ENCODE peak calls at places on chromosomes 12 and 14, in seven cellular contexts. V, O, W, R, B, A and S are unnamed samples. For H3K9me3, the result is how much of the 10 kb centered on the place peaks cover.

GRCh38 chr12:131607658-131608447 is 103.0 kb upstream of the SFSWAP start:
- DNase-seq in W (no peak), B (no peak), V (peak), A (no peak), O (no peak), R (no peak), S (no peak)

GRCh38 chr14:79476552-79476951 is 734.8 kb downstream of the DIO2 start:
- DNase-seq in W (no peak), A (no peak), O (no peak), R (no peak), B (no peak), V (no peak), S (no peak)

GRCh38 chr12:111413442-111414086 is 7.8 kb downstream of the SH2B3 start:
- DNase-seq in R (no peak), O (no peak), A (peak), B (no peak), V (peak), W (no peak), S (peak)

GRCh38 chr14:103141117-103141796 is 18.0 kb downstream of the TNFAIP2 start:
- DNase-seq in R (peak), W (peak), O (peak), V (peak), B (no peak), A (peak), S (no peak)

GRCh38 chr12:49578471-49579112 is 10.7 kb upstream of the MCRS1 start:
- DNase-seq in W (no peak), V (no peak), O (no peak), A (no peak), B (peak), R (no peak), S (no peak)

GRCh38 chr14:104081493-104081835 is 4.0 kb upstream of the ASPG start:
- DNase-seq in A (no peak), B (no peak), W (no peak), O (no peak), V (no peak), R (no peak), S (no peak)

GRCh38 chr14:101186544-101186943 is 283.0 kb upstream of the RTL1 start:
- DNase-seq in B (no peak), W (no peak), R (no peak), O (peak), V (no peak), A (no peak), S (peak)

GRCh38 chr14:99748529-99748928 is 44.7 kb upstream of the EML1 start:
- DNase-seq in V (no peak), B (no peak), W (no peak), A (no peak), O (no peak), R (no peak), S (no peak)

GRCh38 chr12:132218915-132219314 is 74.7 kb downstream of the NOC4L start:
- DNase-seq in R (no peak), B (no peak), A (no peak), O (no peak), V (no peak), W (peak), S (no peak)

GRCh38 chr12:105369014-105369413 is 38.5 kb downstream of the C12orf75 start:
- DNase-seq in B (no peak), V (no peak), R (no peak), O (no peak), W (no peak), A (peak), S (no peak)

GRCh38 chr14:25411933-25412757 is 362.2 kb upstream of the STXBP6 start:
- DNase-seq in O (no peak), W (peak), B (no peak), R (no peak), A (no peak), V (no peak), S (no peak)

GRCh38 chr12:77833329-77833728 is 2.6 kb downstream of the NAV3 start:
- DNase-seq in W (no peak), A (no peak), R (no peak), O (no peak), B (no peak), V (no peak), S (no peak)

GRCh38 chr14:70684030-70684429 is 42.3 kb downstream of the TTC9 start:
- DNase-seq in O (no peak), R (no peak), A (no peak), V (no peak), W (no peak), B (no peak), S (no peak)

GRCh38 chr12:12474471-12474928 is 88.2 kb downstream of the DUSP16 start:
- DNase-seq in A (no peak), O (no peak), W (no peak), R (no peak), V (no peak), B (no peak), S (no peak)

GRCh38 chr12:120116792-120117651 is 469 bp upstream of the RAB35 start:
- DNase-seq in A (peak), W (peak), V (peak), R (peak), O (peak), B (peak), S (peak)

GRCh38 chr14:51211149-51211548 is 28.9 kb upstream of the TMX1 start:
- DNase-seq in V (no peak), W (peak), A (peak), R (no peak), B (no peak), O (peak), S (no peak)

GRCh38 chr14:68527329-68527851 is 265.5 kb downstream of the ZFP36L1 start:
- DNase-seq in O (peak), V (no peak), A (no peak), R (no peak), B (peak), W (peak), S (no peak)

GRCh38 chr12:74980510-74980909 is 229.1 kb downstream of the KCNC2 start:
- DNase-seq in W (peak), R (no peak), B (no peak), V (no peak), A (no peak), O (no peak), S (no peak)

GRCh38 chr14:70156602-70157001 is 32.1 kb downstream of the SLC8A3 start:
- DNase-seq in R (no peak), V (no peak), A (no peak), W (no peak), B (no peak), O (no peak), S (no peak)

GRCh38 chr14:101017806-101018560 is 114.5 kb upstream of the RTL1 start:
- DNase-seq in O (peak), V (peak), R (no peak), B (no peak), W (no peak), A (no peak), S (no peak)

GRCh38 chr14:102320033-102320660 is 601 bp downstream of the ZNF839 start:
- DNase-seq in O (peak), V (peak), A (peak), B (no peak), R (peak), W (no peak), S (peak)

GRCh38 chr12:18468521-18469075 is 207.3 kb downstream of the PIK3C2G start:
- DNase-seq in R (no peak), A (peak), V (no peak), W (no peak), O (no peak), B (no peak), S (no peak)

GRCh38 chr12:57160021-57160420 is 12.6 kb upstream of the LRP1-AS start:
- DNase-seq in V (no peak), O (no peak), B (no peak), W (no peak), A (no peak), R (no peak), S (no peak)

GRCh38 chr12:74722709-74723108 is 185.1 kb downstream of the ATXN7L3B start:
- DNase-seq in V (no peak), R (no peak), B (no peak), O (no peak), W (no peak), A (no peak), S (no peak)

GRCh38 chr12:1093166-1093751 is 102.2 kb downstream of the ERC1 start:
- DNase-seq in R (peak), A (peak), B (no peak), W (peak), O (no peak), V (no peak), S (no peak)

GRCh38 chr12:103877934-103878510 is 37.0 kb upstream of the NT5DC3 start:
- DNase-seq in B (no peak), R (peak), W (peak), O (peak), A (peak), V (peak), S (peak)

GRCh38 chr14:105878554-105878953 is 352.2 kb downstream of the TMEM121 start:
- DNase-seq in B (peak), V (no peak), W (no peak), R (no peak), O (no peak), A (no peak), S (no peak)

GRCh38 chr14:105876158-105876557 is 349.8 kb downstream of the TMEM121 start:
- DNase-seq in O (peak), W (no peak), B (no peak), A (no peak), V (no peak), R (peak), S (no peak)

GRCh38 chr14:105878125-105878524 is 351.7 kb downstream of the TMEM121 start:
- DNase-seq in R (peak), V (no peak), A (no peak), B (peak), O (peak), W (no peak), S (no peak)

GRCh38 chr14:105876829-105877228 is 350.4 kb downstream of the TMEM121 start:
- DNase-seq in V (peak), O (peak), R (peak), B (no peak), W (no peak), A (no peak), S (peak)

DNA sequence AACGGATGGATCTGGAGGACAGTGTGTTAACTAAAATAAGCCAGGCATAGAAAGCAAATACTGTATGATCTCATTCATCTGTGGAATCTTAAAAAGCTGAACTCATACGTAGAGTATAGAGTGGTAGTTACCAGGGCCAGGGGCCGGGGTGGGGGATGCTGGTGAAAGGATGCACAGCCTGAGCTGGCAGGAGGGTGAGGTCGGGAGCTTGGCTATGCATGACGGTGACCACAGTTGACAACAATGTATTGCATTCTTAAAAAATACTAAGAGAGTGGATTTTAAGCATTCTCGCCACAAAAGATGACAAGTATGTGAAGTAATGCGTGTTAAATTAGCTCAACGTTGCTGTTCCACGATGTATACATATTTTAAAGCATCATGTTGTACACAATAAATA is 351.3 kb downstream of the TMEM121 start:
- DNase-seq in A (no peak), V (no peak), B (no peak), R (no peak), W (no peak), O (peak), S (no peak)
- H3K9me3 ChIP-seq in A (under half), V (under half), B (under half), R (under half), W (under half), O (under half), S (under half)

GRCh38 chr14:65864549-65864948 is 452.0 kb downstream of the FUT8 start:
- DNase-seq in A (no peak), W (no peak), B (no peak), R (no peak), V (no peak), O (no peak), S (no peak)
- TF ChIP-seq POLR2A in A (no peak), W (no peak), B (no peak), R (no peak), V (no peak), O (no peak), S (no peak)

DNA sequence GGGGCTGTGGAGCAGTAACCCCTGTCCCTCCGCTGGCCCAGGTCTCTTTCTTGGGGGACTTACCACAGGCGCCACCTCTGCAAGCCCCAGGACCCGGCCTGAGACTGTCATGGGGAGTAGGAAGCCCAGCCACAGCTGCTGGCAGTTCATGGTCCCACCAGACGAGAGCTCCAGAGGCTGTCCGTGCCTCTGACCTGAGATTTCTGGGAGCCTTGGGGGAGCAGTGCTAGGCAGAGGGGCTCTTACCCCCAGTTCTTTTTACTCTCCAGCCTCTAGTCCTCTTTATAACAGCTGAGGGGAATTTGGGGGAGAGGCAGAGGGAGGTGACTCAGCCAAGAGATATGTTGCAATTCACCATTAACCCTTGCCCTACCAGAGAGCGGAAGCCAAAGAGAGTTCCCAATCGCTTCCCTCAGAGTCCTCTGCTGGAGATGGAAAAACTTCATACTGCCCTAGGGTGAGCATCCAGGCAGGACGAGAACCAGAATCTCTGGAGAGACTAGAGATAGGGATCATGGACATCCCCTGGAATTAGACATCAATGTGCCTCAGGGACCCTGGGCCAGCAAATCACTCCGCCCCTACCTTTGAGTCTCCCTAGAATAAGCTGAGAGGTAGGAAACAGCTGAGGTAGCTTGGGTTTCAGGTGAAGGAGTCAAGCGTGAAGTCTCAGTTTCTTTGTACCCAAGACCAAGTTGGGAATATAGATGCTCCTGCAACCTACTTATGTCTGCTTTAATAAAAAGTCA is at the start of gene MMP19:
- DNase-seq in O (no peak), A (peak), B (peak), W (peak), R (peak), V (no peak), S (no peak)
- H3K4me3 ChIP-seq in O (peak), A (peak), B (peak), W (no peak), R (peak), V (peak), S (peak)

DNA sequence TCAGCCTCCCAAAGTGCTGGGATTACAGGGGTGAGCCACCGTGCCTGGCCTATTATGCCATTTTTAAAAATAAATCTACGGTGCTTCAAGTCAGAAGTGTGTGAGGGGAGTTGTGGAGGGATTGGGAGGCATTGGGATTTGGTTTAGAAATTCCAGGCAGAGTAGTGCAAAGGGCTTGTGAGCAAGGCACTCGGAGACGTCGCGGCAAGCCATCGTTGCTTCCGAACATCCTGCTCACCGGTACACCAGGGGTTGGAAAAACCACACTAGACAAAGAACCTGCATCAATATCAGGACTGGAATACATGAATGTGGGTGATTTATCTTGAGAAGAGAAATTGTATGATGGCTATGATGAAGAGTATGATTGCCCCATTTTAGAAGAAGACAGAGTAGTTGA is 227.0 kb downstream of the ALG10 start:
- DNase-seq in O (no peak), V (no peak), A (no peak), R (no peak), B (no peak), W (no peak), S (no peak)
- H3K9me3 ChIP-seq in O (under half), V (under half), A (under half), R (under half), B (under half), W (under half), S (under half)

DNA sequence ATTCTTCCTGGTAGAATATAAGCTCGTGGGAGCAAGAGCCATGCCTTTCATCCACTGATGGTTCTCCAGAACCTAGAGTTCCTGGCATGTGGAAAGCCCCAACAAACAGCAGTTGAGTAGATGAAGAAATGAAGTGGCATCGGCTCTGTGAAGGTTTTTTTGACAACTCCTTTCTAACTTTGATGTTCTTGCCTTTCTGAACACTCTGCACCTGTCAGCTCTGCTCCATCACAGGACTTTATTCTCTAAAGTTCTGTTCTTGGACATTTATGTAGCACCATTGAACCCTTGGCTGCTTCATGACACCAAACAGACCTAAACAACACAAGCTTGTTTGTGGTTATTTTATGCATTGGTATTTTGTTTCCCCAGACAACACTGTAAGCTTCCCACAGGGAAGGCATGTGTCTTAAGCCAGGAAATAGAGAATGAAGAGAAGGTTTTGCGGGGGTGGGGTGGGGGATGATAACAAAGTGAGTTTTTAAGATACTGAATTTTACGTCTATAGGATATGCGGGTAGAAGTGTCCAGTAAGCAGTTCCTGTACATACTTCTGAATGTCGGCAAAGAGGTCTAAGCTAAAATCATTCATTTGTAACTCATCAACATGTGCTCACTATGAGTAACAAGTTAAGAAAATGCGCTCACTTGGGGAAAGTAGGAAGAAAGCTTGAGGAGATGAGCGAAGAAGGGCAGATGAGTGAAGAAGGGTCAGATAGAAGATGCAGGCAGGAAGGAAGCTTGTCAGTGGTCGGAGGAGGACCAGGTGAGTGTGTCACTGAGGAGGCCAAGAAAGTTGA is 146.0 kb upstream of the PLEKHG7 start:
- DNase-seq in W (no peak), B (no peak), R (no peak), O (no peak), V (no peak), A (no peak), S (no peak)
- TF ChIP-seq POLR2A in W (no peak), B (no peak), R (no peak), O (no peak), V (no peak), A (no peak), S (no peak)

DNA sequence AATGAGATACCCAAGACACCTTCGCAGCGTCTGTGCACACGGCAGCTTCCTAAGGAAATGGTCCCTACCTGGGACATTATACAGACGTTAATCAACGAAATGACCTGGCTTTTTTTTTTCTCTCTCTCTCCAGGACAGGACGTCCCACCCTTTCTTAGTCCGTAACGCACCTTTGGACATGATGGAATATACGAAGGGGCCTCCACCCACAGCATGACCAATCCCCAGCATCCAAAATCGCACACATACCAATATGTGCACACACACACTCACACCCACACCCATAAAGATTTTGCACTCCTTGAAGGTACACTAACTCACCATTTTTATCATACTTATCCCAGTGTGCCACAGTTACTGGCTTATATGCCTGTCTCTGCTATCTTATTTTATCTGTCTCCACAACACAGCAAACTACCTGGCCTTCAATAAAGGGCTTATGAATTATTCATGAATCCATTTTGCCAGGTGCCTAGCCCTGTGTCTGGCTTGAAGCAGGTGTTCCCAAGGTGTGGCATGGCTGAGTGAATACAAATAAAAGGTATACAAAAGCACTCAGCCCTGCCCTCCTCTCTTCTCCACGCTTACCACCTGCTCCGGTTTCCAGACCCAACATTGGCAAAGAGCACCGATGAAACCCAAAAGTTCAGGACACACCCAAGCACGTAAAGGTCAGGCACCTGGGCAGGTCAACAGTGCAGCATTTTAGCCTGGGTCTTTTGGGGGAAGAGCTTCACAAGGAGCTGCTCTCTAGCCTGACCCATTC is 2.2 kb downstream of the SCNN1A start:
- DNase-seq in B (no peak), V (peak), R (no peak), W (no peak), A (no peak), O (peak), S (peak)
- H3K4me3 ChIP-seq in B (peak), V (peak), R (no peak), W (no peak), A (no peak), O (peak), S (no peak)